ENCODE peak calls at places on chromosome 1, in five cellular contexts. V is CD8-positive, alpha-beta T cell; J is NCI-H1092 treated with DMSO at 0.1 percent for 48 hours; K is NCI-H226; S is left ventricle myocardium inferior. X is an unnamed sample.

GRCh38 chr1:165129568-165130164 is 226.8 kb downstream of the LMX1A start:
- DNase-seq in V (peak), J (peak), K (peak), S (peak), X (peak)

GRCh38 chr1:208350815-208351214 is 106.6 kb upstream of the PLXNA2 start:
- DNase-seq in V (no peak), J (no peak), K (no peak), S (no peak), X (no peak)

GRCh38 chr1:240734001-240734400 is 122.0 kb upstream of the GREM2 start:
- DNase-seq in V (no peak), J (no peak), K (no peak), S (no peak), X (no peak)

GRCh38 chr1:88655685-88656299 is 28.3 kb upstream of the PKN2 start:
- DNase-seq in V (no peak), J (peak), K (no peak), S (no peak), X (no peak)

GRCh38 chr1:223711173-223711572 is 1.2 kb upstream of the CAPN2 start:
- DNase-seq in V (no peak), J (peak), K (peak), S (no peak), X (no peak)

GRCh38 chr1:99538618-99538956 is 107.3 kb upstream of the PALMD start:
- DNase-seq in V (no peak), J (no peak), K (no peak), S (no peak), X (peak)

GRCh38 chr1:211511947-211512346 is 20.0 kb upstream of the RD3 start:
- DNase-seq in V (no peak), J (no peak), K (no peak), S (no peak), X (no peak)

GRCh38 chr1:214640431-214641213 is 37.6 kb downstream of the CENPF start:
- DNase-seq in V (no peak), J (no peak), K (no peak), S (no peak), X (peak)

GRCh38 chr1:165896277-165896676 is 68.9 kb downstream of the UCK2 start:
- DNase-seq in V (no peak), J (no peak), K (peak), S (no peak), X (peak)

GRCh38 chr1:89361681-89362080 is 2.2 kb upstream of the GBP6 start:
- DNase-seq in V (no peak), J (no peak), K (no peak), S (no peak), X (no peak)

GRCh38 chr1:159428536-159428935 is 3.5 kb upstream of the OR10J4 start:
- DNase-seq in V (no peak), J (no peak), K (no peak), S (no peak), X (no peak)

GRCh38 chr1:112358798-112359408 is 37.1 kb upstream of the CTTNBP2NL start:
- DNase-seq in V (peak), J (peak), K (peak), S (peak), X (peak)

GRCh38 chr1:65195495-65196417 is 47.8 kb downstream of the AK4 start:
- DNase-seq in V (no peak), J (no peak), K (peak), S (no peak), X (peak)

GRCh38 chr1:220093361-220094015 is 444 bp upstream of the IARS2 start:
- DNase-seq in V (no peak), J (no peak), K (no peak), S (no peak), X (no peak)